ENCODE peak calls at places on chromosomes 13 and 19, in five cellular contexts. A is RWPE1, Z is fibroblast of pulmonary artery, G is Kasumi-1, E is NCI-H1694 treated with DMSO at 0.1 percent for 48 hours. O is an unnamed sample.

GRCh38 chr19:10554760-10555612 is 10.8 kb downstream of the KRI1 start:
- DNase-seq in A (peak), Z (no peak), G (no peak), E (no peak), O (no peak)

GRCh38 chr19:19514881-19515763 is at the start of gene TSSK6:
- DNase-seq in A (peak), Z (no peak), G (no peak), E (no peak), O (no peak)

GRCh38 chr19:8304841-8305621 is 3.1 kb downstream of the CD320 start:
- DNase-seq in A (no peak), Z (no peak), G (no peak), E (no peak), O (no peak)

GRCh38 chr13:33125821-33126570 is 109.8 kb downstream of the KL start:
- DNase-seq in A (peak), Z (peak), G (no peak), E (peak), O (no peak)

GRCh38 chr13:110950819-110951570 is 36.1 kb upstream of the ANKRD10 start:
- DNase-seq in A (no peak), Z (no peak), G (no peak), E (no peak), O (no peak)

GRCh38 chr19:16496613-16496983 is 404 bp downstream of the C19orf44 start:
- DNase-seq in A (no peak), Z (peak), G (no peak), E (peak), O (no peak)

GRCh38 chr19:57512845-57513244 is 13.1 kb downstream of the ZNF773 start:
- DNase-seq in A (no peak), Z (peak), G (no peak), E (no peak), O (no peak)

GRCh38 chr19:10431254-10431942 is 11.1 kb downstream of the PDE4A start:
- DNase-seq in A (no peak), Z (no peak), G (peak), E (no peak), O (no peak)

GRCh38 chr13:91946498-91947070 is 548.2 kb downstream of the GPC5 start:
- DNase-seq in A (peak), Z (peak), G (peak), E (peak), O (no peak)

GRCh38 chr13:96500953-96501352 is 411.0 kb downstream of the HS6ST3 start:
- DNase-seq in A (no peak), Z (no peak), G (no peak), E (no peak), O (no peak)

GRCh38 chr13:43072394-43072793 is 49.0 kb downstream of the DNAJC15 start:
- DNase-seq in A (no peak), Z (peak), G (no peak), E (no peak), O (no peak)

GRCh38 chr13:93296584-93296983 is 70.0 kb downstream of the GPC6 start:
- DNase-seq in A (no peak), Z (no peak), G (no peak), E (no peak), O (no peak)

GRCh38 chr13:98434060-98434459 is 142.8 kb downstream of the STK24 start:
- DNase-seq in A (no peak), Z (no peak), G (no peak), E (no peak), O (no peak)

GRCh38 chr19:7894612-7895309 is 6.5 kb downstream of the LRRC8E start:
- DNase-seq in A (peak), Z (no peak), G (no peak), E (no peak), O (no peak)

GRCh38 chr19:6639439-6639838 is 30.5 kb downstream of the TNFSF14 start:
- DNase-seq in A (no peak), Z (no peak), G (no peak), E (no peak), O (no peak)